ENCODE peak calls at places on chromosome 16, in seven cellular contexts. K is astrocyte of the cerebellum; B is stimulated activated CD8-positive, alpha-beta memory T cell treated with anti-CD3 and anti-CD28 coated beads, Interleukin-2, amount 100 ng/mL, for 48 hours; F is effector CD4-positive, alpha-beta T cell; G is stimulated activated CD4-positive, alpha-beta T cell treated with anti-CD3 and anti-CD28 coated beads, Interleukin-12 subunit alpha, Interleukin-12 subunit beta, amount 100 ng/mL, for 4 hours; O is NCI-H345; Z is iris pigment epithelial cell. Q is an unnamed sample.

GRCh38 chr16:3131755-3132377 is 3.0 kb upstream of the ZNF213 start:
- DNase-seq in F (no peak), Z (peak), O (peak), K (no peak), B (peak), G (peak), Q (no peak)

GRCh38 chr16:75648265-75649076 is 898 bp downstream of the TERF2IP start:
- DNase-seq in B (peak), K (peak), G (peak), Z (peak), O (peak), F (peak), Q (peak)

GRCh38 chr16:89373355-89374110 is 116.8 kb downstream of the ANKRD11 start:
- DNase-seq in F (no peak), G (no peak), B (no peak), K (no peak), Z (peak), O (no peak), Q (no peak)

GRCh38 chr16:47213761-47214440 is 70.2 kb upstream of the NETO2 start:
- DNase-seq in F (no peak), O (no peak), B (no peak), G (no peak), Z (peak), K (no peak), Q (no peak)

GRCh38 chr16:84281077-84281476 is 13.6 kb upstream of the WFDC1 start:
- DNase-seq in Z (peak), O (no peak), G (no peak), F (no peak), B (no peak), K (no peak), Q (no peak)

GRCh38 chr16:383326-384020 is 1.7 kb upstream of the PGAP6 start:
- DNase-seq in B (no peak), G (no peak), O (no peak), Z (no peak), K (no peak), F (peak), Q (peak)

GRCh38 chr16:13429411-13429810 is 490.5 kb upstream of the ERCC4 start:
- DNase-seq in O (no peak), B (no peak), Z (no peak), K (no peak), G (no peak), F (no peak), Q (no peak)

GRCh38 chr16:1550696-1551095 is 17.2 kb downstream of the TMEM204 start:
- DNase-seq in B (no peak), Z (no peak), K (no peak), O (no peak), F (no peak), G (no peak), Q (no peak)

GRCh38 chr16:15671530-15672117 is 21.6 kb downstream of the NDE1 start:
- DNase-seq in G (no peak), Z (no peak), O (peak), B (no peak), F (no peak), K (no peak), Q (no peak)

GRCh38 chr16:82344157-82344556 is 174.1 kb upstream of the MPHOSPH6 start:
- DNase-seq in F (no peak), G (no peak), B (no peak), Z (peak), O (peak), K (no peak), Q (no peak)

GRCh38 chr16:6081320-6081976 is 983.9 kb upstream of the EEF2KMT start:
- DNase-seq in B (no peak), G (no peak), Z (no peak), O (no peak), F (no peak), K (peak), Q (no peak)

GRCh38 chr16:57260294-57260929 is 15.4 kb downstream of the ARL2BP start:
- DNase-seq in K (peak), F (peak), O (no peak), B (peak), Z (peak), G (no peak), Q (no peak)

GRCh38 chr16:27374231-27374793 is 27.7 kb upstream of the IL21R start:
- DNase-seq in Z (no peak), K (no peak), F (no peak), G (no peak), B (no peak), O (no peak), Q (no peak)

GRCh38 chr16:64826374-64826773 is 295.5 kb downstream of the CDH11 start:
- DNase-seq in F (no peak), G (no peak), B (no peak), Z (peak), O (no peak), K (no peak), Q (no peak)

GRCh38 chr16:140175-140857 is 1.8 kb upstream of the NPRL3 start:
- DNase-seq in O (no peak), B (no peak), Z (no peak), F (no peak), K (no peak), G (no peak), Q (no peak)

GRCh38 chr16:848510-849253 is 48.1 kb upstream of the GNG13 start:
- DNase-seq in F (no peak), O (no peak), K (no peak), Z (no peak), G (no peak), B (no peak), Q (no peak)

GRCh38 chr16:54462151-54462651 is 175.6 kb upstream of the IRX3 start:
- DNase-seq in K (peak), F (no peak), G (no peak), O (no peak), B (no peak), Z (no peak), Q (no peak)

GRCh38 chr16:24534634-24535033 is 4.7 kb upstream of the RBBP6 start:
- DNase-seq in G (no peak), K (no peak), Z (no peak), F (no peak), B (no peak), O (no peak), Q (no peak)

GRCh38 chr16:70696952-70697600 is 11.2 kb upstream of the MTSS2 start:
- DNase-seq in F (no peak), O (no peak), K (no peak), B (no peak), G (no peak), Z (no peak), Q (no peak)

GRCh38 chr16:52357711-52358110 is 189.2 kb downstream of the TOX3 start:
- DNase-seq in Z (no peak), F (no peak), O (no peak), B (no peak), K (no peak), G (no peak), Q (no peak)

GRCh38 chr16:23318639-23319038 is 16.5 kb downstream of the SCNN1B start:
- DNase-seq in O (peak), G (no peak), F (no peak), B (no peak), Z (no peak), K (no peak), Q (no peak)

GRCh38 chr16:5064915-5065314 is 841 bp downstream of the C16orf89 start:
- DNase-seq in Z (peak), O (peak), K (no peak), G (no peak), B (no peak), F (no peak), Q (no peak)

GRCh38 chr16:23482778-23483177 is 27.5 kb downstream of the GGA2 start:
- DNase-seq in O (no peak), K (no peak), Z (no peak), B (no peak), G (no peak), F (peak), Q (no peak)

GRCh38 chr16:56400458-56400857 is 24.9 kb downstream of the AMFR start:
- DNase-seq in B (no peak), K (no peak), G (no peak), O (no peak), Z (no peak), F (no peak), Q (no peak)

GRCh38 chr16:2777231-2777902 is at the start of gene ELOB:
- DNase-seq in G (peak), K (peak), Z (peak), F (peak), B (peak), O (peak), Q (peak)

GRCh38 chr16:48361012-48361411 is 24.2 kb downstream of the SIAH1 start:
- DNase-seq in K (no peak), B (no peak), G (no peak), F (no peak), O (no peak), Z (no peak), Q (no peak)